ENCODE peak calls at places on chromosome 21, in nine cellular contexts. One of them, this sample, is unnamed.

GRCh38 chr21:33013618-33014017 is 12.1 kb upstream of the OLIG2 start:
- DNase-seq in T follicular helper cell: no peak
- DNase-seq in stimulated activated CD8-positive, alpha-beta memory T cell treated with anti-CD3 and anti-CD28 coated beads, Interleukin-12 subunit alpha, Interleukin-12 subunit beta, amount 100 ng/mL, for 1 hour: no peak
- DNase-seq in T-helper 1 cell: no peak
- DNase-seq in LNCaP clone FGC: no peak
- DNase-seq in activated gamma-delta T cell treated with anti-CD3 and anti-CD28 coated beads, Interleukin-2, amount 50 U/mL, for 16 hours: no peak
- DNase-seq in NCI-H1092 treated with DMSO at 0.1 percent for 48 hours: no peak
- DNase-seq in activated naive CD4-positive, alpha-beta T cell: no peak
- DNase-seq in caudate nucleus: no peak
- DNase-seq in this sample: no peak

GRCh38 chr21:43726686-43727570 is 8.0 kb downstream of the PDXK start:
- DNase-seq in T-helper 1 cell: no peak
- DNase-seq in NCI-H1092 treated with DMSO at 0.1 percent for 48 hours: no peak
- DNase-seq in stimulated activated CD8-positive, alpha-beta memory T cell treated with anti-CD3 and anti-CD28 coated beads, Interleukin-12 subunit alpha, Interleukin-12 subunit beta, amount 100 ng/mL, for 1 hour: no peak
- DNase-seq in T follicular helper cell: no peak
- DNase-seq in activated naive CD4-positive, alpha-beta T cell: no peak
- DNase-seq in LNCaP clone FGC: no peak
- DNase-seq in caudate nucleus: no peak
- DNase-seq in activated gamma-delta T cell treated with anti-CD3 and anti-CD28 coated beads, Interleukin-2, amount 50 U/mL, for 16 hours: no peak
- DNase-seq in this sample: no peak

GRCh38 chr21:19368944-19369343 is 965.4 kb upstream of the TMPRSS15 start:
- DNase-seq in activated naive CD4-positive, alpha-beta T cell: no peak
- DNase-seq in NCI-H1092 treated with DMSO at 0.1 percent for 48 hours: no peak
- DNase-seq in activated gamma-delta T cell treated with anti-CD3 and anti-CD28 coated beads, Interleukin-2, amount 50 U/mL, for 16 hours: no peak
- DNase-seq in LNCaP clone FGC: no peak
- DNase-seq in T follicular helper cell: no peak
- DNase-seq in stimulated activated CD8-positive, alpha-beta memory T cell treated with anti-CD3 and anti-CD28 coated beads, Interleukin-12 subunit alpha, Interleukin-12 subunit beta, amount 100 ng/mL, for 1 hour: no peak
- DNase-seq in T-helper 1 cell: no peak
- DNase-seq in caudate nucleus: no peak
- DNase-seq in this sample: no peak

GRCh38 chr21:39269620-39270019 is 43.8 kb downstream of the BRWD1 start:
- DNase-seq in activated naive CD4-positive, alpha-beta T cell: no peak
- DNase-seq in T follicular helper cell: no peak
- DNase-seq in LNCaP clone FGC: no peak
- DNase-seq in stimulated activated CD8-positive, alpha-beta memory T cell treated with anti-CD3 and anti-CD28 coated beads, Interleukin-12 subunit alpha, Interleukin-12 subunit beta, amount 100 ng/mL, for 1 hour: no peak
- DNase-seq in caudate nucleus: no peak
- DNase-seq in NCI-H1092 treated with DMSO at 0.1 percent for 48 hours: no peak
- DNase-seq in activated gamma-delta T cell treated with anti-CD3 and anti-CD28 coated beads, Interleukin-2, amount 50 U/mL, for 16 hours: no peak
- DNase-seq in T-helper 1 cell: no peak
- DNase-seq in this sample: no peak

GRCh38 chr21:20997308-20997632 is 939 bp upstream of the NCAM2 start:
- DNase-seq in LNCaP clone FGC: no peak
- DNase-seq in NCI-H1092 treated with DMSO at 0.1 percent for 48 hours: no peak
- DNase-seq in caudate nucleus: no peak
- DNase-seq in activated gamma-delta T cell treated with anti-CD3 and anti-CD28 coated beads, Interleukin-2, amount 50 U/mL, for 16 hours: no peak
- DNase-seq in T-helper 1 cell: no peak
- DNase-seq in stimulated activated CD8-positive, alpha-beta memory T cell treated with anti-CD3 and anti-CD28 coated beads, Interleukin-12 subunit alpha, Interleukin-12 subunit beta, amount 100 ng/mL, for 1 hour: no peak
- DNase-seq in T follicular helper cell: no peak
- DNase-seq in activated naive CD4-positive, alpha-beta T cell: no peak
- DNase-seq in this sample: no peak

GRCh38 chr21:26120833-26121232 is 49.7 kb downstream of the APP start:
- DNase-seq in caudate nucleus: no peak
- DNase-seq in activated naive CD4-positive, alpha-beta T cell: no peak
- DNase-seq in T-helper 1 cell: no peak
- DNase-seq in NCI-H1092 treated with DMSO at 0.1 percent for 48 hours: no peak
- DNase-seq in LNCaP clone FGC: no peak
- DNase-seq in stimulated activated CD8-positive, alpha-beta memory T cell treated with anti-CD3 and anti-CD28 coated beads, Interleukin-12 subunit alpha, Interleukin-12 subunit beta, amount 100 ng/mL, for 1 hour: no peak
- DNase-seq in activated gamma-delta T cell treated with anti-CD3 and anti-CD28 coated beads, Interleukin-2, amount 50 U/mL, for 16 hours: no peak
- DNase-seq in T follicular helper cell: no peak
- DNase-seq in this sample: no peak

GRCh38 chr21:17461014-17461413 is 51.8 kb upstream of the CXADR start:
- DNase-seq in caudate nucleus: no peak
- DNase-seq in T follicular helper cell: no peak
- DNase-seq in LNCaP clone FGC: no peak
- DNase-seq in activated gamma-delta T cell treated with anti-CD3 and anti-CD28 coated beads, Interleukin-2, amount 50 U/mL, for 16 hours: no peak
- DNase-seq in stimulated activated CD8-positive, alpha-beta memory T cell treated with anti-CD3 and anti-CD28 coated beads, Interleukin-12 subunit alpha, Interleukin-12 subunit beta, amount 100 ng/mL, for 1 hour: no peak
- DNase-seq in NCI-H1092 treated with DMSO at 0.1 percent for 48 hours: no peak
- DNase-seq in T-helper 1 cell: no peak
- DNase-seq in activated naive CD4-positive, alpha-beta T cell: no peak
- DNase-seq in this sample: no peak

GRCh38 chr21:37800122-37800455 is 116.2 kb downstream of the KCNJ6 start:
- DNase-seq in T follicular helper cell: no peak
- DNase-seq in T-helper 1 cell: no peak
- DNase-seq in activated naive CD4-positive, alpha-beta T cell: no peak
- DNase-seq in caudate nucleus: no peak
- DNase-seq in LNCaP clone FGC: no peak
- DNase-seq in stimulated activated CD8-positive, alpha-beta memory T cell treated with anti-CD3 and anti-CD28 coated beads, Interleukin-12 subunit alpha, Interleukin-12 subunit beta, amount 100 ng/mL, for 1 hour: no peak
- DNase-seq in NCI-H1092 treated with DMSO at 0.1 percent for 48 hours: no peak
- DNase-seq in activated gamma-delta T cell treated with anti-CD3 and anti-CD28 coated beads, Interleukin-2, amount 50 U/mL, for 16 hours: no peak
- DNase-seq in this sample: no peak

GRCh38 chr21:44005071-44005470 is 7.0 kb upstream of the TRAPPC10 start:
- DNase-seq in NCI-H1092 treated with DMSO at 0.1 percent for 48 hours: no peak
- DNase-seq in T-helper 1 cell: no peak
- DNase-seq in LNCaP clone FGC: no peak
- DNase-seq in stimulated activated CD8-positive, alpha-beta memory T cell treated with anti-CD3 and anti-CD28 coated beads, Interleukin-12 subunit alpha, Interleukin-12 subunit beta, amount 100 ng/mL, for 1 hour: no peak
- DNase-seq in activated gamma-delta T cell treated with anti-CD3 and anti-CD28 coated beads, Interleukin-2, amount 50 U/mL, for 16 hours: no peak
- DNase-seq in T follicular helper cell: no peak
- DNase-seq in activated naive CD4-positive, alpha-beta T cell: no peak
- DNase-seq in caudate nucleus: no peak
- DNase-seq in this sample: no peak

GRCh38 chr21:28485301-28486022 is 507.2 kb downstream of the LTN1 start:
- DNase-seq in NCI-H1092 treated with DMSO at 0.1 percent for 48 hours: no peak
- DNase-seq in caudate nucleus: no peak
- DNase-seq in T-helper 1 cell: no peak
- DNase-seq in activated naive CD4-positive, alpha-beta T cell: no peak
- DNase-seq in LNCaP clone FGC: no peak
- DNase-seq in T follicular helper cell: no peak
- DNase-seq in activated gamma-delta T cell treated with anti-CD3 and anti-CD28 coated beads, Interleukin-2, amount 50 U/mL, for 16 hours: no peak
- DNase-seq in stimulated activated CD8-positive, alpha-beta memory T cell treated with anti-CD3 and anti-CD28 coated beads, Interleukin-12 subunit alpha, Interleukin-12 subunit beta, amount 100 ng/mL, for 1 hour: no peak
- DNase-seq in this sample: no peak

GRCh38 chr21:29378814-29379213 is 80.1 kb downstream of the BACH1 start:
- DNase-seq in caudate nucleus: no peak
- DNase-seq in T follicular helper cell: no peak
- DNase-seq in activated naive CD4-positive, alpha-beta T cell: no peak
- DNase-seq in LNCaP clone FGC: no peak
- DNase-seq in NCI-H1092 treated with DMSO at 0.1 percent for 48 hours: no peak
- DNase-seq in activated gamma-delta T cell treated with anti-CD3 and anti-CD28 coated beads, Interleukin-2, amount 50 U/mL, for 16 hours: no peak
- DNase-seq in T-helper 1 cell: no peak
- DNase-seq in stimulated activated CD8-positive, alpha-beta memory T cell treated with anti-CD3 and anti-CD28 coated beads, Interleukin-12 subunit alpha, Interleukin-12 subunit beta, amount 100 ng/mL, for 1 hour: no peak
- DNase-seq in this sample: no peak

GRCh38 chr21:44529503-44530125 is 10.4 kb downstream of the KRTAP10-1 start:
- DNase-seq in caudate nucleus: no peak
- DNase-seq in stimulated activated CD8-positive, alpha-beta memory T cell treated with anti-CD3 and anti-CD28 coated beads, Interleukin-12 subunit alpha, Interleukin-12 subunit beta, amount 100 ng/mL, for 1 hour: no peak
- DNase-seq in activated gamma-delta T cell treated with anti-CD3 and anti-CD28 coated beads, Interleukin-2, amount 50 U/mL, for 16 hours: no peak
- DNase-seq in LNCaP clone FGC: no peak
- DNase-seq in T follicular helper cell: no peak
- DNase-seq in activated naive CD4-positive, alpha-beta T cell: no peak
- DNase-seq in NCI-H1092 treated with DMSO at 0.1 percent for 48 hours: no peak
- DNase-seq in T-helper 1 cell: peak; percentile 4
- DNase-seq in this sample: peak; percentile 34

GRCh38 chr21:37220433-37220980 is 46.6 kb downstream of the VPS26C start:
- DNase-seq in activated gamma-delta T cell treated with anti-CD3 and anti-CD28 coated beads, Interleukin-2, amount 50 U/mL, for 16 hours: no peak
- DNase-seq in T follicular helper cell: peak; percentile 12
- DNase-seq in NCI-H1092 treated with DMSO at 0.1 percent for 48 hours: peak; percentile 49
- DNase-seq in activated naive CD4-positive, alpha-beta T cell: no peak
- DNase-seq in caudate nucleus: peak; percentile 29
- DNase-seq in LNCaP clone FGC: no peak
- DNase-seq in T-helper 1 cell: no peak
- DNase-seq in stimulated activated CD8-positive, alpha-beta memory T cell treated with anti-CD3 and anti-CD28 coated beads, Interleukin-12 subunit alpha, Interleukin-12 subunit beta, amount 100 ng/mL, for 1 hour: no peak
- DNase-seq in this sample: peak; percentile 37

GRCh38 chr21:38982804-38983203 is 177.1 kb downstream of the ETS2 start:
- DNase-seq in caudate nucleus: no peak
- DNase-seq in T follicular helper cell: no peak
- DNase-seq in T-helper 1 cell: no peak
- DNase-seq in NCI-H1092 treated with DMSO at 0.1 percent for 48 hours: no peak
- DNase-seq in activated gamma-delta T cell treated with anti-CD3 and anti-CD28 coated beads, Interleukin-2, amount 50 U/mL, for 16 hours: no peak
- DNase-seq in activated naive CD4-positive, alpha-beta T cell: no peak
- DNase-seq in stimulated activated CD8-positive, alpha-beta memory T cell treated with anti-CD3 and anti-CD28 coated beads, Interleukin-12 subunit alpha, Interleukin-12 subunit beta, amount 100 ng/mL, for 1 hour: no peak
- DNase-seq in LNCaP clone FGC: no peak
- DNase-seq in this sample: no peak

This sample was measured in Peyer's patch.